ENCODE peak calls at places on chromosomes 16 and 17, in eight cellular contexts. X is HT1080; W is Kasumi-1; J is activated CD4-positive, alpha-beta T cell treated with anti-CD3 and anti-CD28 coated beads, Interleukin-2, amount 10 ng/mL, durations not matched to agents 7 days and 5 days; F is OCI-LY7; O is HFFc6; Z is stimulated activated effector memory CD8-positive, alpha-beta T cell treated with anti-CD3 and anti-CD28 coated beads, Interleukin-12 subunit alpha, Interleukin-12 subunit beta, amount 100 ng/mL, for 72 hours; R is LoVo. Q is an unnamed sample.
A peak's percentile ranks its signal among the peaks of the same experiment; 100 is the strongest.

GRCh38 chr17:32936894-32937500 is 9.0 kb downstream of the TMEM98 start:
- DNase-seq in X (peak; percentile 48), W (peak; percentile 12), J (peak; percentile 65), F (peak; percentile 64), O (peak; percentile 25), Z (peak; percentile 80), R (peak; percentile 69), Q (peak; percentile 78)

GRCh38 chr17:38691154-38691553 is 13.9 kb upstream of the MLLT6 start:
- DNase-seq in X (no peak), W (no peak), J (no peak), F (no peak), O (no peak), Z (no peak), R (no peak), Q (no peak)

GRCh38 chr16:12587170-12587569 is 216.5 kb downstream of the CPPED1 start:
- DNase-seq in X (no peak), W (no peak), J (no peak), F (no peak), O (no peak), Z (no peak), R (no peak), Q (no peak)

GRCh38 chr17:40539711-40540411 is 25.4 kb downstream of the CCR7 start:
- DNase-seq in X (no peak), W (no peak), J (no peak), F (no peak), O (no peak), Z (no peak), R (no peak), Q (no peak)

GRCh38 chr17:45031231-45032149 is 19.9 kb downstream of the DCAKD start:
- DNase-seq in X (no peak), W (no peak), J (no peak), F (no peak), O (no peak), Z (no peak), R (no peak), Q (no peak)

GRCh38 chr17:4187076-4187475 is 44.1 kb downstream of the CYB5D2 start:
- DNase-seq in X (no peak), W (no peak), J (no peak), F (no peak), O (no peak), Z (no peak), R (no peak), Q (no peak)

GRCh38 chr16:71226229-71227141 is 4.0 kb downstream of the HYDIN start:
- DNase-seq in X (no peak), W (no peak), J (no peak), F (no peak), O (no peak), Z (no peak), R (no peak), Q (no peak)

GRCh38 chr16:72442381-72443158 is 270.6 kb upstream of the PMFBP1 start:
- DNase-seq in X (no peak), W (peak; percentile 11), J (no peak), F (no peak), O (no peak), Z (no peak), R (no peak), Q (no peak)

GRCh38 chr17:81870155-81870977 is 771 bp downstream of the ARHGDIA start:
- DNase-seq in X (peak; percentile 57), W (peak; percentile 47), J (peak; percentile 47), F (peak; percentile 76), O (no peak), Z (peak; percentile 78), R (no peak), Q (peak; percentile 69)

GRCh38 chr17:63834431-63835166 is 7.1 kb upstream of the FTSJ3 start:
- DNase-seq in X (peak; percentile 87), W (peak; percentile 96), J (peak; percentile 73), F (peak; percentile 87), O (peak; percentile 68), Z (peak; percentile 72), R (peak; percentile 58), Q (peak; percentile 95)

GRCh38 chr17:37813753-37814152 is 68.9 kb upstream of the HNF1B start:
- DNase-seq in X (peak; percentile 96), W (no peak), J (no peak), F (no peak), O (peak; percentile 34), Z (no peak), R (peak; percentile 22), Q (peak; percentile 89)

GRCh38 chr16:4093495-4094137 is 22.6 kb downstream of the ADCY9 start:
- DNase-seq in X (no peak), W (no peak), J (no peak), F (no peak), O (peak; percentile 38), Z (no peak), R (no peak), Q (no peak)

GRCh38 chr17:34226011-34226410 is 29.1 kb upstream of the CCL2 start:
- DNase-seq in X (no peak), W (no peak), J (no peak), F (no peak), O (peak; percentile 64), Z (no peak), R (no peak), Q (no peak)

GRCh38 chr17:50183439-50184001 is 17.7 kb downstream of the SGCA start:
- DNase-seq in X (no peak), W (peak; percentile 82), J (no peak), F (peak; percentile 32), O (no peak), Z (no peak), R (no peak), Q (no peak)

GRCh38 chr17:81254955-81255717 is 16.0 kb downstream of the NDUFAF8 start:
- DNase-seq in X (no peak), W (peak; percentile 91), J (no peak), F (no peak), O (peak; percentile 77), Z (no peak), R (no peak), Q (peak; percentile 74)

GRCh38 chr16:75733305-75734141 is 7.2 kb upstream of the CPHXL start:
- DNase-seq in X (no peak), W (no peak), J (no peak), F (no peak), O (peak; percentile 58), Z (no peak), R (no peak), Q (no peak)

GRCh38 chr17:81396722-81397313 is 1.6 kb downstream of the BAHCC1 start:
- DNase-seq in X (no peak), W (peak; percentile 43), J (peak; percentile 19), F (no peak), O (peak; percentile 34), Z (peak; percentile 72), R (peak; percentile 26), Q (peak; percentile 83)

GRCh38 chr17:70848785-70849184 is 679.5 kb downstream of the KCNJ2 start:
- DNase-seq in X (peak; percentile 47), W (no peak), J (no peak), F (no peak), O (no peak), Z (no peak), R (no peak), Q (no peak)

GRCh38 chr16:2039286-2040030 is 8.2 kb downstream of the NTHL1 start:
- DNase-seq in X (no peak), W (no peak), J (no peak), F (no peak), O (peak; percentile 74), Z (no peak), R (no peak), Q (peak; percentile 70)

GRCh38 chr16:15970202-15970601 is 20.8 kb downstream of the ABCC1 start:
- DNase-seq in X (peak; percentile 39), W (no peak), J (no peak), F (peak; percentile 43), O (no peak), Z (no peak), R (no peak), Q (peak; percentile 72)

GRCh38 chr16:25966172-25967097 is 274.7 kb downstream of the HS3ST4 start:
- DNase-seq in X (no peak), W (no peak), J (peak; percentile 25), F (no peak), O (no peak), Z (peak; percentile 52), R (no peak), Q (no peak)

GRCh38 chr16:12646490-12647274 is 157.0 kb downstream of the CPPED1 start:
- DNase-seq in X (peak; percentile 68), W (no peak), J (peak; percentile 45), F (no peak), O (peak; percentile 28), Z (no peak), R (no peak), Q (no peak)

GRCh38 chr17:51397361-51398127 is 137.2 kb downstream of the UTP18 start:
- DNase-seq in X (peak; percentile 95), W (no peak), J (no peak), F (no peak), O (peak; percentile 32), Z (no peak), R (peak; percentile 23), Q (peak; percentile 94)

GRCh38 chr17:30570596-30571265 is 93.5 kb downstream of the GOSR1 start:
- DNase-seq in X (no peak), W (peak; percentile 19), J (no peak), F (no peak), O (no peak), Z (no peak), R (no peak), Q (no peak)

GRCh38 chr17:49764559-49765180 is 739 bp upstream of the FAM117A start:
- DNase-seq in X (no peak), W (no peak), J (no peak), F (no peak), O (no peak), Z (no peak), R (no peak), Q (no peak)

GRCh38 chr16:17566075-17566474 is 95.3 kb upstream of the XYLT1 start:
- DNase-seq in X (no peak), W (no peak), J (no peak), F (no peak), O (no peak), Z (no peak), R (no peak), Q (no peak)

GRCh38 chr17:48545539-48545938 is 630 bp upstream of the HOXB2 start:
- DNase-seq in X (no peak), W (no peak), J (no peak), F (no peak), O (no peak), Z (no peak), R (no peak), Q (no peak)

GRCh38 chr16:86033016-86033474 is 134.1 kb downstream of the IRF8 start:
- DNase-seq in X (no peak), W (no peak), J (no peak), F (no peak), O (no peak), Z (no peak), R (no peak), Q (no peak)

GRCh38 chr16:23999663-24000062 is 163.9 kb downstream of the PRKCB start:
- DNase-seq in X (no peak), W (no peak), J (no peak), F (no peak), O (no peak), Z (peak; percentile 84), R (no peak), Q (no peak)

GRCh38 chr17:2040942-2041560 is 771 bp upstream of the OVCA2 start:
- DNase-seq in X (no peak), W (no peak), J (no peak), F (no peak), O (no peak), Z (no peak), R (no peak), Q (no peak)

GRCh38 chr16:12578001-12578400 is 225.7 kb downstream of the CPPED1 start:
- DNase-seq in X (no peak), W (no peak), J (no peak), F (no peak), O (no peak), Z (no peak), R (no peak), Q (no peak)

GRCh38 chr17:80761421-80761871 is 216.8 kb downstream of the RPTOR start:
- DNase-seq in X (peak; percentile 95), W (no peak), J (peak; percentile 71), F (no peak), O (peak; percentile 71), Z (peak; percentile 72), R (peak; percentile 43), Q (no peak)

GRCh38 chr17:59846391-59847165 is 46.2 kb downstream of the TUBD1 start:
- DNase-seq in X (peak; percentile 82), W (no peak), J (peak; percentile 31), F (peak; percentile 53), O (peak; percentile 57), Z (peak; percentile 66), R (peak; percentile 91), Q (peak; percentile 84)

GRCh38 chr16:11485676-11486075 is 101.0 kb downstream of the LITAF start:
- DNase-seq in X (no peak), W (no peak), J (no peak), F (no peak), O (no peak), Z (no peak), R (no peak), Q (no peak)